ENCODE peak calls at places on chromosomes 3 and 15, in six cellular contexts. One of them, this sample, is unnamed.

GRCh38 chr3:70973558-70973957 is 610.0 kb downstream of the FOXP1 start:
- DNase-seq in GM19239: no peak
- DNase-seq in activated CD4-positive, alpha-beta T cell treated with anti-CD3 and anti-CD28 coated beads, Interleukin-2, amount 10 ng/mL, durations not matched to agents 7 days and 5 days: no peak
- DNase-seq in NCI-H1092: no peak
- DNase-seq in progenitor cell of endocrine pancreas: no peak
- DNase-seq in stimulated activated CD8-positive, alpha-beta memory T cell treated with anti-CD3 and anti-CD28 coated beads, Interleukin-7, amount 100 ng/mL, for 1 hour: no peak
- DNase-seq in this sample: no peak

GRCh38 chr3:13884851-13885703 is 5.2 kb upstream of the WNT7A start:
- DNase-seq in GM19239: peak; percentile 54
- DNase-seq in activated CD4-positive, alpha-beta T cell treated with anti-CD3 and anti-CD28 coated beads, Interleukin-2, amount 10 ng/mL, durations not matched to agents 7 days and 5 days: peak; percentile 82
- DNase-seq in NCI-H1092: no peak
- DNase-seq in progenitor cell of endocrine pancreas: peak; percentile 68
- DNase-seq in stimulated activated CD8-positive, alpha-beta memory T cell treated with anti-CD3 and anti-CD28 coated beads, Interleukin-7, amount 100 ng/mL, for 1 hour: peak; percentile 48
- DNase-seq in this sample: peak; percentile 52

GRCh38 chr15:89291934-89292438 is 42.6 kb downstream of the POLG start:
- DNase-seq in GM19239: no peak
- DNase-seq in activated CD4-positive, alpha-beta T cell treated with anti-CD3 and anti-CD28 coated beads, Interleukin-2, amount 10 ng/mL, durations not matched to agents 7 days and 5 days: no peak
- DNase-seq in NCI-H1092: no peak
- DNase-seq in progenitor cell of endocrine pancreas: no peak
- DNase-seq in stimulated activated CD8-positive, alpha-beta memory T cell treated with anti-CD3 and anti-CD28 coated beads, Interleukin-7, amount 100 ng/mL, for 1 hour: no peak
- DNase-seq in this sample: no peak

GRCh38 chr15:56249080-56249479 is 5.4 kb upstream of the RFX7 start:
- DNase-seq in GM19239: no peak
- DNase-seq in activated CD4-positive, alpha-beta T cell treated with anti-CD3 and anti-CD28 coated beads, Interleukin-2, amount 10 ng/mL, durations not matched to agents 7 days and 5 days: no peak
- DNase-seq in NCI-H1092: peak; percentile 2
- DNase-seq in progenitor cell of endocrine pancreas: no peak
- DNase-seq in stimulated activated CD8-positive, alpha-beta memory T cell treated with anti-CD3 and anti-CD28 coated beads, Interleukin-7, amount 100 ng/mL, for 1 hour: no peak
- DNase-seq in this sample: no peak

GRCh38 chr3:72492240-72492639 is 356.0 kb downstream of the SHQ1 start:
- DNase-seq in GM19239: no peak
- DNase-seq in activated CD4-positive, alpha-beta T cell treated with anti-CD3 and anti-CD28 coated beads, Interleukin-2, amount 10 ng/mL, durations not matched to agents 7 days and 5 days: no peak
- DNase-seq in NCI-H1092: no peak
- DNase-seq in progenitor cell of endocrine pancreas: no peak
- DNase-seq in stimulated activated CD8-positive, alpha-beta memory T cell treated with anti-CD3 and anti-CD28 coated beads, Interleukin-7, amount 100 ng/mL, for 1 hour: no peak
- DNase-seq in this sample: no peak

GRCh38 chr3:45758871-45759270 is 37.5 kb downstream of the SLC6A20 start:
- DNase-seq in GM19239: no peak
- DNase-seq in activated CD4-positive, alpha-beta T cell treated with anti-CD3 and anti-CD28 coated beads, Interleukin-2, amount 10 ng/mL, durations not matched to agents 7 days and 5 days: no peak
- DNase-seq in NCI-H1092: no peak
- DNase-seq in progenitor cell of endocrine pancreas: no peak
- DNase-seq in stimulated activated CD8-positive, alpha-beta memory T cell treated with anti-CD3 and anti-CD28 coated beads, Interleukin-7, amount 100 ng/mL, for 1 hour: no peak
- DNase-seq in this sample: no peak

GRCh38 chr3:55434789-55435188 is 52.3 kb downstream of the WNT5A start:
- DNase-seq in GM19239: no peak
- DNase-seq in activated CD4-positive, alpha-beta T cell treated with anti-CD3 and anti-CD28 coated beads, Interleukin-2, amount 10 ng/mL, durations not matched to agents 7 days and 5 days: peak; percentile 27
- DNase-seq in NCI-H1092: no peak
- DNase-seq in progenitor cell of endocrine pancreas: no peak
- DNase-seq in stimulated activated CD8-positive, alpha-beta memory T cell treated with anti-CD3 and anti-CD28 coated beads, Interleukin-7, amount 100 ng/mL, for 1 hour: no peak
- DNase-seq in this sample: no peak

GRCh38 chr3:160928183-160928718 is 172.2 kb downstream of the PPM1L start:
- DNase-seq in GM19239: no peak
- DNase-seq in activated CD4-positive, alpha-beta T cell treated with anti-CD3 and anti-CD28 coated beads, Interleukin-2, amount 10 ng/mL, durations not matched to agents 7 days and 5 days: no peak
- DNase-seq in NCI-H1092: no peak
- DNase-seq in progenitor cell of endocrine pancreas: no peak
- DNase-seq in stimulated activated CD8-positive, alpha-beta memory T cell treated with anti-CD3 and anti-CD28 coated beads, Interleukin-7, amount 100 ng/mL, for 1 hour: no peak
- DNase-seq in this sample: no peak

GRCh38 chr3:65005481-65005880 is 317.7 kb upstream of the ADAMTS9 start:
- DNase-seq in GM19239: no peak
- DNase-seq in activated CD4-positive, alpha-beta T cell treated with anti-CD3 and anti-CD28 coated beads, Interleukin-2, amount 10 ng/mL, durations not matched to agents 7 days and 5 days: no peak
- DNase-seq in NCI-H1092: no peak
- DNase-seq in progenitor cell of endocrine pancreas: no peak
- DNase-seq in stimulated activated CD8-positive, alpha-beta memory T cell treated with anti-CD3 and anti-CD28 coated beads, Interleukin-7, amount 100 ng/mL, for 1 hour: no peak
- DNase-seq in this sample: no peak

GRCh38 chr3:135085696-135086436 is 290.8 kb downstream of the EPHB1 start:
- DNase-seq in GM19239: no peak
- DNase-seq in activated CD4-positive, alpha-beta T cell treated with anti-CD3 and anti-CD28 coated beads, Interleukin-2, amount 10 ng/mL, durations not matched to agents 7 days and 5 days: no peak
- DNase-seq in NCI-H1092: no peak
- DNase-seq in progenitor cell of endocrine pancreas: no peak
- DNase-seq in stimulated activated CD8-positive, alpha-beta memory T cell treated with anti-CD3 and anti-CD28 coated beads, Interleukin-7, amount 100 ng/mL, for 1 hour: no peak
- DNase-seq in this sample: no peak